ENCODE peak calls at places on chromosome 17, in nine cellular contexts. F is AG09309; N is fibroblast of the aortic adventitia; E is activated T-cell treated with anti-CD3 and anti-CD28 coated beads for 1 hour; P is upper lobe of left lung; I is activated naive CD4-positive, alpha-beta T cell; O is C1 segment of cervical spinal cord; U is cardiac fibroblast; D is NCI-H2029. R is an unnamed sample.

GRCh38 chr17:55572139-55572538 is 60.9 kb upstream of the SMIM36 start:
- DNase-seq in F (no peak), N (no peak), E (no peak), P (no peak), I (no peak), O (no peak), U (no peak), D (no peak), R (no peak)

GRCh38 chr17:77285594-77286390 is 145.0 kb downstream of the SEC14L1 start:
- DNase-seq in F (peak), N (peak), E (no peak), P (peak), I (no peak), O (no peak), U (peak), D (no peak), R (no peak)

GRCh38 chr17:15516150-15516549 is 47.1 kb downstream of the TVP23C start:
- DNase-seq in F (no peak), N (no peak), E (no peak), P (no peak), I (no peak), O (no peak), U (peak), D (no peak), R (no peak)

GRCh38 chr17:73028311-73028755 is 64.2 kb downstream of the SLC39A11 start:
- DNase-seq in F (no peak), N (peak), E (no peak), P (no peak), I (no peak), O (no peak), U (peak), D (no peak), R (no peak)

GRCh38 chr17:61309857-61310256 is 89.8 kb upstream of the TBX2 start:
- DNase-seq in F (peak), N (peak), E (no peak), P (no peak), I (no peak), O (no peak), U (peak), D (no peak), R (no peak)

GRCh38 chr17:76805319-76805718 is 62.9 kb upstream of the MGAT5B start:
- DNase-seq in F (peak), N (peak), E (no peak), P (no peak), I (no peak), O (no peak), U (peak), D (no peak), R (no peak)

GRCh38 chr17:75270218-75270965 is 639 bp downstream of the MIF4GD start:
- DNase-seq in F (no peak), N (peak), E (peak), P (peak), I (peak), O (peak), U (peak), D (peak), R (peak)

GRCh38 chr17:45841098-45841497 is 3.6 kb upstream of the SPPL2C start:
- DNase-seq in F (no peak), N (no peak), E (no peak), P (no peak), I (no peak), O (no peak), U (no peak), D (no peak), R (no peak)

GRCh38 chr17:75877752-75878173 is 618 bp downstream of the TRIM47 start:
- DNase-seq in F (no peak), N (peak), E (peak), P (peak), I (peak), O (peak), U (peak), D (peak), R (peak)

GRCh38 chr17:39123627-39124026 is 27.8 kb downstream of the PLXDC1 start:
- DNase-seq in F (no peak), N (no peak), E (no peak), P (no peak), I (no peak), O (peak), U (no peak), D (no peak), R (no peak)

GRCh38 chr17:2697611-2698162 is 13.9 kb downstream of the CLUH start:
- DNase-seq in F (no peak), N (no peak), E (no peak), P (peak), I (no peak), O (no peak), U (no peak), D (no peak), R (no peak)

GRCh38 chr17:33922971-33923370 is 332.1 kb upstream of the CCL2 start:
- DNase-seq in F (no peak), N (no peak), E (no peak), P (no peak), I (no peak), O (no peak), U (no peak), D (no peak), R (no peak)

GRCh38 chr17:76727745-76728456 is 1.3 kb downstream of the METTL23 start:
- DNase-seq in F (no peak), N (peak), E (no peak), P (no peak), I (no peak), O (no peak), U (peak), D (no peak), R (no peak)

GRCh38 chr17:37361543-37361942 is 14.2 kb upstream of the C17orf78 start:
- DNase-seq in F (no peak), N (no peak), E (no peak), P (no peak), I (no peak), O (no peak), U (no peak), D (no peak), R (no peak)

GRCh38 chr17:38777641-38778250 is 21.6 kb downstream of the PIP4K2B start:
- DNase-seq in F (no peak), N (no peak), E (no peak), P (no peak), I (no peak), O (no peak), U (no peak), D (no peak), R (no peak)

GRCh38 chr17:17127730-17128291 is 78.3 kb downstream of the PLD6 start:
- DNase-seq in F (no peak), N (no peak), E (no peak), P (no peak), I (no peak), O (no peak), U (no peak), D (no peak), R (no peak)

GRCh38 chr17:17890773-17891759 is 54.3 kb upstream of the SREBF1 start:
- DNase-seq in F (peak), N (peak), E (peak), P (peak), I (no peak), O (peak), U (peak), D (peak), R (peak)

GRCh38 chr17:5785343-5785742 is 201.0 kb upstream of the NLRP1 start:
- DNase-seq in F (no peak), N (peak), E (no peak), P (no peak), I (no peak), O (no peak), U (no peak), D (no peak), R (no peak)

GRCh38 chr17:42288078-42288984 is at the start of gene STAT5A:
- DNase-seq in F (no peak), N (peak), E (peak), P (peak), I (peak), O (peak), U (peak), D (peak), R (peak)

GRCh38 chr17:8362651-8363332 is 13.7 kb downstream of the KRABD2 start:
- DNase-seq in F (no peak), N (peak), E (no peak), P (no peak), I (no peak), O (peak), U (no peak), D (no peak), R (no peak)

GRCh38 chr17:67223924-67224323 is 21.1 kb downstream of the HELZ start:
- DNase-seq in F (no peak), N (no peak), E (no peak), P (no peak), I (no peak), O (no peak), U (no peak), D (no peak), R (no peak)

GRCh38 chr17:38451030-38451839 is 23.0 kb downstream of the ARHGAP23 start:
- DNase-seq in F (no peak), N (peak), E (no peak), P (no peak), I (no peak), O (no peak), U (peak), D (no peak), R (no peak)

GRCh38 chr17:63445065-63445464 is 1.0 kb downstream of the CYB561 start:
- DNase-seq in F (no peak), N (no peak), E (no peak), P (no peak), I (no peak), O (no peak), U (no peak), D (no peak), R (no peak)

GRCh38 chr17:63834431-63835166 is 7.1 kb upstream of the FTSJ3 start:
- DNase-seq in F (peak), N (peak), E (no peak), P (no peak), I (peak), O (peak), U (peak), D (peak), R (no peak)

R was measured in activated CD4-positive, CD25-positive, alpha-beta regulatory T cell.